ENCODE peak calls at places on chromosome 3, in eight cellular contexts. M is foreskin keratinocyte, P is fibroblast of villous mesenchyme, R is neural crest cell, K is WERI-Rb-1, A is tibial artery, E is GM20000, V is gastrocnemius medialis. X is an unnamed sample.

GRCh38 chr3:90052425-90052950 is 945.1 kb downstream of the EPHA3 start:
- DNase-seq in M (no peak), K (no peak), R (no peak), V (no peak), A (no peak), P (peak), E (no peak), X (no peak)

GRCh38 chr3:125585595-125586223 is 9.6 kb downstream of the OSBPL11 start:
- DNase-seq in K (peak), A (no peak), V (no peak), M (peak), P (peak), E (peak), R (peak), X (no peak)

GRCh38 chr3:57856675-57857074 is 100.6 kb downstream of the SLMAP start:
- DNase-seq in A (no peak), K (no peak), M (no peak), R (no peak), P (peak), V (no peak), E (no peak), X (no peak)

GRCh38 chr3:53274938-53275666 is 19.3 kb upstream of the TKT start:
- DNase-seq in V (no peak), R (no peak), E (no peak), A (no peak), M (no peak), K (no peak), P (no peak), X (no peak)

GRCh38 chr3:85342915-85343314 is 384.1 kb downstream of the CADM2 start:
- DNase-seq in E (peak), K (peak), R (peak), A (no peak), V (no peak), P (no peak), M (no peak), X (no peak)

GRCh38 chr3:133937756-133938601 is 42.3 kb upstream of the RAB6B start:
- DNase-seq in V (no peak), K (no peak), R (no peak), P (peak), M (no peak), E (no peak), A (peak), X (no peak)

GRCh38 chr3:173467501-173467900 is 70.0 kb downstream of the NLGN1 start:
- DNase-seq in M (peak), P (peak), E (no peak), A (no peak), K (no peak), R (no peak), V (no peak), X (no peak)

GRCh38 chr3:108320746-108321350 is 24.5 kb downstream of the HHLA2 start:
- DNase-seq in M (peak), V (no peak), R (no peak), A (no peak), K (no peak), P (no peak), E (no peak), X (no peak)

GRCh38 chr3:186849392-186849975 is 7.0 kb downstream of the ADIPOQ start:
- DNase-seq in A (no peak), K (no peak), R (no peak), V (no peak), P (peak), M (peak), E (peak), X (no peak)

GRCh38 chr3:149401926-149402310 is 24.5 kb upstream of the TM4SF1 start:
- DNase-seq in A (no peak), P (no peak), M (no peak), K (no peak), R (no peak), V (no peak), E (no peak), X (no peak)

GRCh38 chr3:69250014-69250413 is 127.6 kb upstream of the LMOD3 start:
- DNase-seq in R (peak), V (no peak), M (no peak), K (no peak), A (no peak), P (peak), E (no peak), X (no peak)

GRCh38 chr3:125075738-125076137 is 19.9 kb upstream of the HEG1 start:
- DNase-seq in A (no peak), K (peak), P (no peak), M (no peak), E (no peak), R (no peak), V (no peak), X (no peak)

GRCh38 chr3:76950590-76950989 is 89.3 kb upstream of the ROBO2 start:
- DNase-seq in P (no peak), V (no peak), R (no peak), E (no peak), M (no peak), A (no peak), K (no peak), X (no peak)

GRCh38 chr3:106824856-106825255 is 552.4 kb upstream of the CCDC54 start:
- DNase-seq in E (peak), A (no peak), V (no peak), P (peak), M (peak), K (no peak), R (no peak), X (no peak)

GRCh38 chr3:103937094-103937493 is 1429.6 kb upstream of the ALCAM start:
- DNase-seq in A (no peak), V (no peak), R (no peak), E (no peak), P (no peak), M (no peak), K (no peak), X (no peak)

GRCh38 chr3:42518800-42519567 is 16.5 kb downstream of the VIPR1 start:
- DNase-seq in V (no peak), R (no peak), K (peak), P (no peak), A (no peak), M (no peak), E (no peak), X (no peak)

GRCh38 chr3:40691598-40691905 is 166.8 kb downstream of the ZNF621 start:
- DNase-seq in A (no peak), P (no peak), R (no peak), K (no peak), E (no peak), M (peak), V (no peak), X (no peak)

GRCh38 chr3:38370149-38370548 is 23.6 kb downstream of the XYLB start:
- DNase-seq in K (no peak), E (no peak), V (no peak), A (no peak), R (no peak), P (no peak), M (no peak), X (no peak)

GRCh38 chr3:31997500-31997899 is 15.9 kb downstream of the ZNF860 start:
- DNase-seq in V (no peak), K (no peak), E (no peak), R (no peak), P (peak), A (no peak), M (no peak), X (no peak)

GRCh38 chr3:110989446-110989845 is 82.2 kb upstream of the NECTIN3 start:
- DNase-seq in R (no peak), K (no peak), A (no peak), M (no peak), V (no peak), E (no peak), P (no peak), X (no peak)

GRCh38 chr3:179734497-179735281 is 81.8 kb downstream of the USP13 start:
- DNase-seq in E (no peak), K (no peak), M (no peak), P (no peak), A (no peak), V (peak), R (no peak), X (no peak)

GRCh38 chr3:65400893-65401292 is 637.8 kb downstream of the MAGI1 start:
- DNase-seq in A (no peak), K (no peak), E (no peak), P (no peak), R (no peak), M (no peak), V (no peak), X (no peak)

GRCh38 chr3:187878776-187879524 is 133.7 kb upstream of the BCL6 start:
- DNase-seq in P (peak), V (no peak), K (no peak), M (peak), R (no peak), A (no peak), E (no peak), X (no peak)

GRCh38 chr3:26621891-26622633 is 510 bp upstream of the LRRC3B start:
- DNase-seq in E (no peak), R (no peak), K (no peak), A (no peak), P (no peak), V (no peak), M (peak), X (no peak)

GRCh38 chr3:50926868-50927267 is 252.1 kb downstream of the DOCK3 start:
- DNase-seq in E (no peak), K (no peak), R (no peak), A (no peak), M (no peak), V (no peak), P (no peak), X (no peak)

GRCh38 chr3:179069762-179070390 is 1.7 kb downstream of the ZMAT3 start:
- DNase-seq in P (peak), M (peak), E (no peak), A (no peak), R (no peak), K (no peak), V (no peak), X (no peak)

GRCh38 chr3:170977911-170978310 is 48.6 kb downstream of the SLC2A2 start:
- DNase-seq in V (no peak), P (no peak), A (no peak), K (no peak), E (no peak), M (no peak), R (no peak), X (no peak)

GRCh38 chr3:37768107-37768809 is 93.4 kb upstream of the CTDSPL start:
- DNase-seq in V (no peak), R (no peak), A (no peak), P (peak), E (no peak), M (no peak), K (no peak), X (no peak)

GRCh38 chr3:72836923-72837322 is 11.3 kb downstream of the SHQ1 start:
- DNase-seq in K (no peak), P (no peak), R (no peak), M (no peak), V (peak), E (no peak), A (peak), X (peak)
- TF ChIP-seq CTCF in K (no peak), P (no peak), R (no peak), M (no peak), V (no peak), E (no peak), A (peak), X (no peak)

DNA sequence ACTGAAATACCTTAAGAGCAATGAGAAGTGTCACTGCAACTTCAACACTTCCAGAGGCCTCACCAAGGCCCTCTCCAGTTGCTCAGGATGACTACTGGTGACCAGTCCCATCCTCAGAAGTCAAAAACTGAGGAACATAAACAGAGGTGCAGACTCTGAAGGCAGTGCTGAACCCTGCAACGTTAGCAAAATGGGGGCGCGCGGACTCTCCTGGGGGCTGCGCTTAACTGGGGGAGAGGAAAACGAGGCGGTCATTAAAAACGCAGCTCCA is 945 bp downstream of the XXYLT1 start:
- DNase-seq in R (no peak), E (no peak), A (no peak), V (no peak), M (no peak), P (no peak), K (no peak), X (no peak)
- TF ChIP-seq CTCF in R (no peak), E (no peak), A (no peak), V (no peak), M (no peak), P (no peak), K (no peak), X (no peak)

GRCh38 chr3:129607391-129608068 is 1.1 kb upstream of the PLXND1 start:
- DNase-seq in A (peak), M (no peak), R (no peak), E (no peak), V (no peak), P (no peak), K (peak), X (no peak)

GRCh38 chr3:129608936-129609590 is 2.6 kb upstream of the PLXND1 start:
- DNase-seq in A (no peak), R (no peak), M (no peak), E (no peak), P (no peak), V (no peak), K (no peak), X (no peak)

GRCh38 chr3:129606522-129607390 is at the start of gene PLXND1:
- DNase-seq in M (peak), P (peak), K (peak), V (peak), E (peak), A (peak), R (peak), X (peak)

GRCh38 chr3:129609591-129610169 is 3.2 kb upstream of the PLXND1 start:
- DNase-seq in P (no peak), K (no peak), V (no peak), M (peak), R (no peak), E (no peak), A (no peak), X (no peak)

DNA sequence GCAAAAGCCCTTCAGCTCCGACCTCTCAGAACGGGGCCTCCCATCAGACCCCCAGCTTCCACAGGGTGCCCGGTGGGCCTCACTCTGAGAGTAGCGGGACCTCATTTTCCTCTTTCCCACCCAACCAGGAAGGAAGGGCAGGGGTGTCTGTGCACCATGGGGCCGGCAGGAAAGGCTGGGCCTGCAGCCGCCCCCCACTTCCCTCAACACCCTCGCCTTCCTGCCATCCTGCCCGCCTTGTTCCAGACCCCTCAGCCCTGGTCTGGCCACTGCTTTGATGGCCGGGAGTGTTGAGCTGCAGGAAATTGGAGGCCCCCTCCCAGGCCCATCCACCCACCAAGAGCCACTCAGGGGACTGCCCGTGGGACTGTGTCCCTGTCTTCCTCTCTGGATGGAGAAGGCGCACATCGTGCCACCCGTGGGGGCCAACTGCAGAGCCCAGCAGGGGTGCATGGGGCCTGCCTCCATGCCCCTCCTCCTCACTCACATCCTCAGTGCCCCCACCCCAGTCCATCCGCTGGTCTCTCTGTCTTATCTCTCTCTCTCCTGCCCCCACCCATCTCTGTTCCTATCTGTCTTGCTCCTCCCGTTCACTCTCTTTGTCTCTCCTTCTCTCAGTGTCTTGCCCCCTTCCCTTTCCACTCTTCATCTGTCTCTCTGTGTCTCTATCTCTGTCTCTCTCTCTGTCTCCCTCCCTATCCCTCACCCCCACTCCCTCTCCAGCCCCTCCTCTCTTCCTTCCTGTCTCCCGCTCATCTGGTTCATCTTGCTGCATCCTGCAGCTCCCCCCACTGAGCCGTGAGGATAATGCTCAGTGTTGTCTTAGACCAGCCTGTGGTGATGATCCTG is 1.8 kb upstream of the PLXND1 start:
- DNase-seq in R (no peak), E (no peak), K (peak), M (peak), P (peak), V (no peak), A (no peak), X (no peak)
- TF ChIP-seq CTCF in R (no peak), E (no peak), K (peak), M (peak), P (peak), V (no peak), A (no peak), X (peak)

GRCh38 chr3:9932843-9933560 is 632 bp upstream of the CRELD1 start:
- DNase-seq in P (peak), E (peak), A (peak), V (peak), M (peak), R (peak), K (peak), X (peak)

GRCh38 chr3:9935966-9936365 is 2.3 kb downstream of the CRELD1 start:
- DNase-seq in R (no peak), A (no peak), V (no peak), E (no peak), P (no peak), M (no peak), K (no peak), X (no peak)

GRCh38 chr3:9933561-9934234 is at the start of gene CRELD1:
- DNase-seq in K (peak), V (peak), A (peak), E (peak), M (peak), P (peak), R (peak), X (peak)

GRCh38 chr3:9934993-9935392 is 1.4 kb downstream of the CRELD1 start:
- DNase-seq in A (no peak), M (no peak), K (no peak), R (no peak), E (no peak), V (no peak), P (no peak), X (no peak)

DNA sequence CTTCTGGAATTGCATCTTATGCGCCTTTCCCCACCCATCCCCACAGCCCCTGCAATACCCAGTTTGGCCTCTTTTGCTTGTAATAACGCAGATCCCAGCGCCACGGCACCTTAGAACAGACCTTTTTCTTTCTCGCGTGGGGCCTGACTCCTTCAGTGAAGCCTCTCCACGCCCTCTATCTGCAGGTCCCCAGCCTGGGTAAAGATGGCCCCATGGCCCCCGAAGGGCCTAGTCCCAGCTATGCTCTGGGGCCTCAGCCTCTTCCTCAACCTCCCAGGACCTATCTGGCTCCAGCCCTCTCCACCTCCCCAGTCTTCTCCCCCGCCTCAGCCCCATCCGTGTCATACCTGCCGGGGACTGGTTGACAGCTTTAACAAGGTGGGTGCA is 594 bp downstream of the CRELD1 start:
- DNase-seq in P (no peak), V (no peak), K (peak), M (no peak), E (no peak), A (peak), R (no peak), X (no peak)
- TF ChIP-seq CTCF in P (peak), V (peak), K (peak), M (peak), E (no peak), A (no peak), R (peak), X (peak)

GRCh38 chr3:4311496-4311895 is 8.3 kb downstream of the SETMAR start:
- DNase-seq in E (no peak), V (no peak), R (no peak), P (no peak), A (no peak), M (no peak), K (no peak), X (no peak)

GRCh38 chr3:4310971-4311370 is 7.8 kb downstream of the SETMAR start:
- DNase-seq in M (no peak), K (no peak), A (no peak), V (no peak), P (peak), R (no peak), E (no peak), X (no peak)

GRCh38 chr3:4309476-4310121 is 6.4 kb downstream of the SETMAR start:
- DNase-seq in A (no peak), P (no peak), E (no peak), M (no peak), K (no peak), V (no peak), R (no peak), X (no peak)

GRCh38 chr3:4313606-4314308 is 10.6 kb downstream of the SETMAR start:
- DNase-seq in E (no peak), M (no peak), V (no peak), R (no peak), P (no peak), K (no peak), A (no peak), X (no peak)

DNA sequence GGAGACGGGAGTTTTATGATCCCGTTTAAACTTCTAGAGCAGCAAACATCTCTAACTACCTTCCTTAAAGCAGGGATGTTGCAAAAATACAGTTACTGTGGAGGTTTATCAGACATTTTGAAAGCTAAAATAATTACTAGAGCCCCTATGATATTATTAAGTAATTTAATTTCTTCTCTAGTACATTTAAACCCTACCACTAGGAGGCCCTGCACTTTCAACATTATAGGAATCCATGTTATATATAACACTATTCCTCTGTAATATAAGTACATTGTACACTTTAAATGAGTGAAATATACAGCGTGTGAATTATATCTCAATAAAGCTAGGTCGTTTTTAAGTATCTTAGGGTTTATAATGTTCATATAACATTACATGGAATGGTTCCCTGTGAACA is 11.5 kb downstream of the SETMAR start:
- DNase-seq in M (no peak), V (no peak), R (no peak), P (no peak), K (no peak), E (no peak), A (no peak), X (no peak)
- TF ChIP-seq CTCF in M (peak), V (no peak), R (peak), P (peak), K (no peak), E (no peak), A (no peak), X (no peak)

GRCh38 chr3:197144188-197144587 is 114.6 kb upstream of the MELTF start:
- DNase-seq in R (no peak), E (no peak), V (no peak), M (no peak), P (no peak), K (no peak), A (no peak), X (no peak)
- TF ChIP-seq CTCF in R (no peak), E (no peak), V (no peak), M (no peak), P (no peak), K (no peak), A (no peak), X (no peak)